ENCODE peak calls at places on chromosomes 1 and 21, in four cellular contexts. I is neural crest cell, Q is OCI-LY7, K is epithelial cell of esophagus. B is an unnamed sample.
A peak's percentile ranks its signal among the peaks of the same experiment; 100 is the strongest.

GRCh38 chr1:206713070-206713469 is 28.4 kb downstream of the MAPKAPK2 start:
- DNase-seq in I (no peak), K (no peak), Q (no peak), B (no peak)

GRCh38 chr1:8370928-8371327 is 53.0 kb downstream of the SLC45A1 start:
- DNase-seq in Q (no peak), K (no peak), I (no peak), B (no peak)

GRCh38 chr1:2344744-2345296 is 46.5 kb downstream of the MORN1 start:
- DNase-seq in I (no peak), K (no peak), Q (no peak), B (peak; percentile 14)

GRCh38 chr1:73674945-73675561 is 522.9 kb downstream of the LRRIQ3 start:
- DNase-seq in Q (peak; percentile 7), K (peak; percentile 26), I (no peak), B (no peak)

GRCh38 chr1:61131716-61132115 is 49.4 kb downstream of the NFIA start:
- DNase-seq in K (no peak), I (no peak), Q (no peak), B (no peak)

GRCh38 chr1:63321061-63321787 is 1.1 kb upstream of the FOXD3 start:
- DNase-seq in I (peak; percentile 25), Q (no peak), K (no peak), B (peak; percentile 26)

GRCh38 chr21:32415451-32415850 is 2.9 kb downstream of the EVA1C start:
- DNase-seq in I (no peak), Q (no peak), K (no peak), B (peak; percentile 60)

GRCh38 chr1:9080704-9081291 is 11.4 kb upstream of the SLC2A5 start:
- DNase-seq in Q (peak; percentile 61), K (peak; percentile 83), I (no peak), B (no peak)

GRCh38 chr21:46190491-46191131 is 6.4 kb upstream of the SPATC1L start:
- DNase-seq in K (no peak), I (no peak), Q (no peak), B (no peak)

GRCh38 chr1:20574686-20575543 is 14.0 kb upstream of the CDA start:
- DNase-seq in I (peak; percentile 72), K (peak; percentile 84), Q (peak; percentile 52), B (peak; percentile 76)

GRCh38 chr1:117368116-117369108 is 1.2 kb downstream of the MAN1A2 start:
- DNase-seq in I (no peak), Q (peak; percentile 63), K (peak; percentile 67), B (no peak)

GRCh38 chr1:1858382-1859086 is 32.4 kb downstream of the GNB1 start:
- DNase-seq in Q (no peak), K (peak; percentile 56), I (peak; percentile 16), B (peak; percentile 68)

GRCh38 chr1:48767957-48768510 is 8.7 kb downstream of the BEND5 start:
- DNase-seq in I (no peak), Q (peak; percentile 13), K (no peak), B (no peak)

GRCh38 chr1:56331892-56332567 is 247.3 kb downstream of the PLPP3 start:
- DNase-seq in Q (no peak), I (no peak), K (peak; percentile 52), B (no peak)

GRCh38 chr1:155261888-155262673 is at the start of gene SCAMP3:
- DNase-seq in K (peak; percentile 99), Q (peak; percentile 96), I (peak; percentile 83), B (peak; percentile 85)

GRCh38 chr1:38476111-38476783 is 383.3 kb downstream of the RRAGC start:
- DNase-seq in I (no peak), Q (no peak), K (no peak), B (peak; percentile 30)

GRCh38 chr21:31732891-31733520 is 1.1 kb upstream of the SCAF4 start:
- DNase-seq in I (peak; percentile 9), Q (peak; percentile 60), K (no peak), B (peak; percentile 28)

GRCh38 chr1:182062223-182062622 is 711 bp upstream of the ZNF648 start:
- DNase-seq in K (no peak), I (no peak), Q (no peak), B (no peak)

GRCh38 chr21:39866093-39866492 is 1.1 kb upstream of the PCP4 start:
- DNase-seq in Q (no peak), I (no peak), K (no peak), B (no peak)

GRCh38 chr1:243341074-243341473 is 85.2 kb downstream of the SDCCAG8 start:
- DNase-seq in Q (no peak), I (no peak), K (no peak), B (no peak)

GRCh38 chr1:199619202-199619601 is 408.3 kb upstream of the NR5A2 start:
- DNase-seq in Q (no peak), K (peak; percentile 23), I (no peak), B (no peak)

GRCh38 chr1:65079941-65080340 is 68.1 kb upstream of the AK4 start:
- DNase-seq in K (peak; percentile 79), I (no peak), Q (no peak), B (no peak)

GRCh38 chr1:210363119-210363518 is 34.4 kb downstream of the HHAT start:
- DNase-seq in K (no peak), I (no peak), Q (no peak), B (no peak)

GRCh38 chr21:44949161-44950015 is 9.6 kb downstream of the SLX9 start:
- DNase-seq in Q (peak; percentile 63), I (peak; percentile 84), K (peak; percentile 79), B (peak; percentile 91)

GRCh38 chr1:115670476-115671175 is 28.9 kb downstream of the VANGL1 start:
- DNase-seq in I (no peak), K (peak; percentile 26), Q (no peak), B (no peak)

GRCh38 chr1:222892137-222892763 is 77.4 kb downstream of the DISP1 start:
- DNase-seq in I (no peak), K (peak; percentile 59), Q (no peak), B (no peak)

GRCh38 chr1:163084330-163084729 is 15.2 kb downstream of the RGS4 start:
- DNase-seq in Q (no peak), I (no peak), K (peak; percentile 26), B (no peak)

GRCh38 chr1:226643701-226644540 is 95.2 kb downstream of the ITPKB start:
- DNase-seq in Q (peak; percentile 72), K (no peak), I (no peak), B (no peak)

GRCh38 chr21:26117324-26117971 is 53.1 kb downstream of the APP start:
- DNase-seq in K (no peak), I (no peak), Q (no peak), B (no peak)

GRCh38 chr1:231162300-231162969 is 577 bp downstream of the TRIM67 start:
- DNase-seq in Q (no peak), K (peak; percentile 35), I (peak; percentile 50), B (peak; percentile 74)

GRCh38 chr21:25578070-25578961 is 29.0 kb downstream of the MRPL39 start:
- DNase-seq in Q (no peak), K (no peak), I (no peak), B (no peak)

GRCh38 chr1:86503477-86504129 is 34.9 kb downstream of the CLCA1 start:
- DNase-seq in K (no peak), Q (no peak), I (no peak), B (peak; percentile 22)

GRCh38 chr21:24280591-24280990 is 1326.7 kb downstream of the MRPL39 start:
- DNase-seq in Q (no peak), K (no peak), I (no peak), B (no peak)

GRCh38 chr1:226577401-226578180 is 29.0 kb downstream of the STUM start:
- DNase-seq in K (no peak), I (peak; percentile 16), Q (no peak), B (no peak)

GRCh38 chr1:66929289-66929688 is 4.5 kb downstream of the MIER1 start:
- DNase-seq in K (no peak), Q (peak; percentile 21), I (no peak), B (no peak)

GRCh38 chr1:72177711-72178110 is 104.6 kb downstream of the NEGR1 start:
- DNase-seq in K (peak; percentile 4), Q (no peak), I (no peak), B (no peak)

GRCh38 chr1:21647431-21648373 is 21.5 kb downstream of the RAP1GAP start:
- DNase-seq in Q (peak; percentile 57), I (peak; percentile 79), K (peak; percentile 73), B (no peak)

GRCh38 chr21:40553781-40554180 is 293.2 kb downstream of the DSCAM start:
- DNase-seq in Q (no peak), I (no peak), K (no peak), B (no peak)

GRCh38 chr1:12601690-12602632 is 16.0 kb downstream of the DHRS3 start:
- DNase-seq in K (no peak), I (no peak), Q (no peak), B (no peak)

GRCh38 chr1:47709302-47710074 is 271.6 kb downstream of the FOXD2 start:
- DNase-seq in Q (no peak), K (no peak), I (peak; percentile 54), B (peak; percentile 79)
- TF ChIP-seq CTCF in Q (no peak), K (no peak), I (peak; percentile 67), B (peak; percentile 80)

GRCh38 chr1:172357753-172358152 is 62.7 kb upstream of the C1orf105 start:
- DNase-seq in K (no peak), Q (peak; percentile 6), I (no peak), B (no peak)

GRCh38 chr1:172360511-172360910 is 60.0 kb upstream of the C1orf105 start:
- DNase-seq in Q (no peak), K (peak; percentile 26), I (no peak), B (no peak)

GRCh38 chr1:172359531-172359991 is 60.9 kb upstream of the C1orf105 start:
- DNase-seq in Q (no peak), I (no peak), K (peak; percentile 34), B (no peak)

GRCh38 chr1:172354291-172354940 is 66.1 kb upstream of the C1orf105 start:
- DNase-seq in I (no peak), K (no peak), Q (no peak), B (no peak)

GRCh38 chr1:172356620-172357019 is 63.9 kb upstream of the C1orf105 start:
- DNase-seq in Q (no peak), K (peak; percentile 54), I (no peak), B (no peak)
- TF ChIP-seq CTCF in Q (no peak), K (no peak), I (no peak), B (no peak)

DNA sequence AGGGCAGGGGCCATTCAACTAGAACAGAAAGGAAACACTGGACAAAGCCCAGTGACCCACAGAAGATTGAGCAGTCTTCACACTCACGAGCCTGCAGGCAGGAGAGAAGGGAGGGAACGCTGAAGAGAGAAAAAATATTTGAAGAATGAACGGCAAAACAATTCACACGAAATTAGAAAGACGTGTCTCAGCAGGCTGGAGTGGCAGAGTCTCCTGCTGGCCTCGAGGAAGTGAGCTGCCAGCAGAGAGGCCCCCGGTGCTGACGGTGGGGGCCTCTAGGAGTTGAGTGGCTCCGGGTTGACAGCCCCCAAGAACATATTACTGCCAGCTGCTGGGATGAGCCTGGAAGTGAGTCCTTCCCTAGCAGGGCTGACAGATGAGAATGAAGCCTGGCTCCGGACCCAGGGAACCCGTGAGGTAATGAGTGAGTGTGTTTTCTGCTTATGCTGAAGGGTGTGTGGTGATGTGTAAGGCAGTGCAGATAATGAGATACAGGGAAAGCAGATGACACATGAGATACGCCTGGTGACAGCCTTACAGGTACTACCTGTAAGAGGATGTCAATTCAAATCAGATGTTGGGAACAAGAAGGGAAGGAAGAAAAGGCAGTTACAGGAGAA is 23.4 kb upstream of the LRRC47 start:
- DNase-seq in K (peak; percentile 67), Q (no peak), I (no peak), B (no peak)
- TF ChIP-seq CTCF in K (no peak), Q (no peak), I (no peak), B (no peak)

DNA sequence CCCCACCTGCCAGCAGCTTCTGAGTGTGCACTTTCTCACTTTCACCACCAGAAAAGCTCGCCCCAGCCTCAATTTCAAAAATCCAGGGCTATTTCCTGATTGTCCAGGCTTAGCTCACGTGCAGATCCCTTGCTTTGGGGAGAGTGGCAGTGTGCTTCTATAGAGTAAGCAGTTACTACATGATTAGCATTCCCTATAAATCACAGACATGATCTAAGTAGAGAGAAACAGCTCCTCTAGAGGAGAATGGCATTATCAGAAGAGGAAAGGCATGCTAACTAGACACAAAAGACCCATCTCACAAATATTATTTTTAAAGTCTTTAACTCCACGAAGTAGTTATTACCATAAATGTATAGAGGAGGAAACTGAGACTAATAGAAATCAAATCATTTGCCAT is 455.9 kb upstream of the PKN2 start:
- DNase-seq in I (no peak), K (no peak), Q (no peak), B (no peak)
- TF ChIP-seq CTCF in I (peak; percentile 53), K (peak; percentile 11), Q (no peak), B (no peak)